ENCODE peak calls at places on chromosomes 5 and 9, in four cellular contexts. One of them, this sample, is unnamed.

GRCh38 chr5:1409386-1410110 is 35.7 kb downstream of the SLC6A3 start:
- DNase-seq in coronary artery: no peak
- DNase-seq in GM13977: peak; percentile 62
- DNase-seq in PC-3: peak; percentile 28
- DNase-seq in this sample: peak; percentile 32

GRCh38 chr9:85502815-85503643 is 238.7 kb downstream of the AGTPBP1 start:
- DNase-seq in PC-3: no peak
- DNase-seq in GM13977: no peak
- DNase-seq in coronary artery: no peak
- DNase-seq in this sample: no peak

GRCh38 chr9:21030389-21031035 is 928 bp downstream of the HACD4 start:
- DNase-seq in GM13977: peak; percentile 70
- DNase-seq in PC-3: peak; percentile 13
- DNase-seq in coronary artery: no peak
- DNase-seq in this sample: peak; percentile 19

GRCh38 chr9:85895685-85896084 is 45.3 kb upstream of the NAA35 start:
- DNase-seq in coronary artery: no peak
- DNase-seq in GM13977: no peak
- DNase-seq in PC-3: no peak
- DNase-seq in this sample: no peak

GRCh38 chr5:155101697-155102096 is 88.1 kb downstream of the KIF4B start:
- DNase-seq in coronary artery: no peak
- DNase-seq in GM13977: no peak
- DNase-seq in PC-3: no peak
- DNase-seq in this sample: no peak

GRCh38 chr9:10268500-10269485 is 344.0 kb downstream of the PTPRD start:
- DNase-seq in coronary artery: no peak
- DNase-seq in GM13977: peak; percentile 11
- DNase-seq in PC-3: peak; percentile 26
- DNase-seq in this sample: peak; percentile 8

GRCh38 chr5:133861161-133861737 is 107.2 kb downstream of the C5orf15 start:
- DNase-seq in PC-3: no peak
- DNase-seq in GM13977: no peak
- DNase-seq in coronary artery: no peak
- DNase-seq in this sample: peak; percentile 77

GRCh38 chr5:178177569-178177968 is 9.6 kb downstream of the GMCL2 start:
- DNase-seq in GM13977: no peak
- DNase-seq in PC-3: no peak
- DNase-seq in coronary artery: no peak
- DNase-seq in this sample: no peak

GRCh38 chr5:38888023-38888422 is 42.2 kb downstream of the OSMR start:
- DNase-seq in GM13977: no peak
- DNase-seq in coronary artery: no peak
- DNase-seq in PC-3: no peak
- DNase-seq in this sample: no peak

GRCh38 chr5:178208540-178209227 is 4.4 kb downstream of the HNRNPAB start:
- DNase-seq in PC-3: no peak
- DNase-seq in GM13977: no peak
- DNase-seq in coronary artery: peak; percentile 53
- DNase-seq in this sample: no peak

GRCh38 chr5:91706785-91707520 is 323.8 kb upstream of the ARRDC3 start:
- DNase-seq in coronary artery: no peak
- DNase-seq in GM13977: no peak
- DNase-seq in PC-3: no peak
- DNase-seq in this sample: no peak

GRCh38 chr9:138104251-138105122 is 226.9 kb downstream of the CACNA1B start:
- DNase-seq in GM13977: peak; percentile 9
- DNase-seq in coronary artery: no peak
- DNase-seq in PC-3: no peak
- DNase-seq in this sample: no peak

GRCh38 chr5:140785905-140786686 is at the start of gene PCDHA1:
- DNase-seq in GM13977: no peak
- DNase-seq in coronary artery: no peak
- DNase-seq in PC-3: no peak
- DNase-seq in this sample: no peak

GRCh38 chr9:99092643-99093491 is 12.0 kb upstream of the TGFBR1 start:
- DNase-seq in PC-3: no peak
- DNase-seq in coronary artery: no peak
- DNase-seq in GM13977: no peak
- DNase-seq in this sample: peak; percentile 82

GRCh38 chr9:132474253-132474652 is 64.2 kb downstream of the CFAP77 start:
- DNase-seq in coronary artery: no peak
- DNase-seq in GM13977: no peak
- DNase-seq in PC-3: no peak
- DNase-seq in this sample: no peak

GRCh38 chr5:83387041-83387440 is 84.5 kb upstream of the VCAN start:
- DNase-seq in coronary artery: no peak
- DNase-seq in PC-3: peak; percentile 47
- DNase-seq in GM13977: no peak
- DNase-seq in this sample: no peak

GRCh38 chr9:99266136-99267023 is 44.3 kb downstream of the SEC61B start:
- DNase-seq in coronary artery: no peak
- DNase-seq in GM13977: peak; percentile 53
- DNase-seq in PC-3: peak; percentile 53
- DNase-seq in this sample: peak; percentile 86

GRCh38 chr5:170440771-170441370 is 51.7 kb upstream of the KCNMB1 start:
- DNase-seq in GM13977: no peak
- DNase-seq in coronary artery: peak; percentile 22
- DNase-seq in PC-3: no peak
- DNase-seq in this sample: no peak

GRCh38 chr5:60993875-60994571 is 49.0 kb downstream of the NDUFAF2 start:
- DNase-seq in PC-3: no peak
- DNase-seq in coronary artery: no peak
- DNase-seq in GM13977: no peak
- DNase-seq in this sample: no peak

GRCh38 chr5:43313854-43314457 is 744 bp upstream of the HMGCS1 start:
- DNase-seq in GM13977: no peak
- DNase-seq in coronary artery: no peak
- DNase-seq in PC-3: no peak
- DNase-seq in this sample: peak; percentile 14

GRCh38 chr5:145260670-145261069 is 574.5 kb downstream of the PRELID2 start:
- DNase-seq in GM13977: no peak
- DNase-seq in PC-3: no peak
- DNase-seq in coronary artery: no peak
- DNase-seq in this sample: no peak

GRCh38 chr9:86282979-86283535 is 719 bp upstream of the ISCA1 start:
- DNase-seq in coronary artery: no peak
- DNase-seq in PC-3: peak; percentile 66
- DNase-seq in GM13977: no peak
- DNase-seq in this sample: no peak

GRCh38 chr5:143066556-143067281 is 296.5 kb downstream of the ARHGAP26 start:
- DNase-seq in PC-3: no peak
- DNase-seq in GM13977: peak; percentile 44
- DNase-seq in coronary artery: no peak
- DNase-seq in this sample: peak; percentile 58

GRCh38 chr9:123070210-123070609 is 36.7 kb downstream of the GPR21 start:
- DNase-seq in coronary artery: no peak
- DNase-seq in GM13977: no peak
- DNase-seq in PC-3: no peak
- DNase-seq in this sample: no peak

GRCh38 chr5:25489834-25490538 is 845.2 kb upstream of the CDH10 start:
- DNase-seq in GM13977: no peak
- DNase-seq in PC-3: peak; percentile 74
- DNase-seq in coronary artery: no peak
- DNase-seq in this sample: no peak

GRCh38 chr9:113988951-113989780 is 88.9 kb downstream of the AMBP start:
- DNase-seq in PC-3: no peak
- DNase-seq in coronary artery: peak; percentile 94
- DNase-seq in GM13977: no peak
- DNase-seq in this sample: no peak

GRCh38 chr5:59020611-59021285 is 437.9 kb downstream of the RAB3C start:
- DNase-seq in coronary artery: no peak
- DNase-seq in PC-3: peak; percentile 62
- DNase-seq in GM13977: no peak
- DNase-seq in this sample: peak; percentile 55

GRCh38 chr5:34538026-34538672 is 118.0 kb upstream of the RAI14 start:
- DNase-seq in coronary artery: no peak
- DNase-seq in GM13977: no peak
- DNase-seq in PC-3: peak; percentile 43
- DNase-seq in this sample: no peak
- TF ChIP-seq CTCF in coronary artery: no peak
- TF ChIP-seq CTCF in GM13977: peak; percentile 45
- TF ChIP-seq CTCF in PC-3: peak; percentile 60
- TF ChIP-seq CTCF in this sample: no peak

DNA sequence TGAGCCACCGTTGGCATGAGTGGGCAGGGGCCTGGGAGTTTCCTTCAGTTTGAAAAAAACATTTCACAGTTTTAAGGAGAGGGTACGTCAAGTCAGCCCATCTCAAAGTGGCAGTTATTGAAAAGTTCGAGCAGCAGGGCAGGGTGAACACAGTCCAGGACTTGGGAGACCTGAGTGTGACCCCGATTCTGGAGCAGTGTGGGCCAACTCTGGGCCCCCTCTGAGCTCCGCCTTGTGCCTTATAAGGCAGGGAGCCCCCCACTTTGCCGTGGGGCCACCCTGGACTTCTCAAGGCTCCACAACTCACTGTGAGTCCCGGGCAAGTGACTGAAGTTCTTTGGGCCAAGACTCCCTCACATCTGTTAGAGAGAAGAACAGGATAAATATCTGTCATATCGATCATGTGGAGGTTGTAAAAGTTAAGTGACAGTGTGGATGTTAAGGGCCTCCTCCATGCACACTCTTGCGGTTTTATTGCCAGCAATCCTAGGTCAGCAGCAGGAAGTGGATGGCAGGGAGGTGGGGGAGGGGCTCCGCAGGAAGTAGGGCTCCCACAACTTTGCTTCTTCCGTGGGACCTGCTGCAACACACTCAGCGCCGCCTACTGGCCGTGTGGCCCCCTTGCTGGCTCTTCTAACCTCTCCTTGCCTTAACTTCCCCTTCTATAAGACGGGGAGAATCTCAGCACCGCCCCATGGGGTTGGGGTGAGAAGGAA is 38.4 kb downstream of the HRH2 start:
- DNase-seq in coronary artery: no peak
- DNase-seq in GM13977: peak; percentile 53
- DNase-seq in PC-3: peak; percentile 38
- DNase-seq in this sample: peak; percentile 89
- TF ChIP-seq CTCF in coronary artery: no peak
- TF ChIP-seq CTCF in GM13977: peak; percentile 50
- TF ChIP-seq CTCF in PC-3: peak; percentile 61
- TF ChIP-seq CTCF in this sample: peak; percentile 88

DNA sequence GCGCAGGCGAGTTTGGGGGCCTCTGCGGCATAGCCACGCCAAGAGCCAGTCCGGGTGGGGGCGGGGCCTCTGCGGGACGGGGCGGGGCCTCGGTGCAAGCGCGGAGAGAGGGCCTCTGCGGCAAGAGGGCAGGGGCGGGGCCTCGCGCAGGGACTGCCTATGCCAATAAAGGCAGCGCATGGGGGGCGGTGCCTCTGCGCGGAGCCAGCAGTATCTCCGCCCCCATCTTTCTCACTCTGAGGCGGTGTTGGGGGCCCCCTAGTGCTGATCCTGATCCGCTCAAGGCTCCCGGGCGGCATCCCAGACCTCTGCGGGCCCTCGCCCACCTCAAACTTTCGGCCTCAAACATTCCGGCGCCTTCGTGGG is 9.2 kb upstream of the GPRIN1 start:
- DNase-seq in PC-3: no peak
- DNase-seq in coronary artery: no peak
- DNase-seq in GM13977: peak; percentile 98
- DNase-seq in this sample: peak; percentile 95
- TF ChIP-seq CTCF in PC-3: no peak
- TF ChIP-seq CTCF in coronary artery: no peak
- TF ChIP-seq CTCF in GM13977: peak; percentile 49
- TF ChIP-seq CTCF in this sample: peak; percentile 73

GRCh38 chr9:70315389-70315788 is 56.6 kb downstream of the SMC5 start:
- DNase-seq in GM13977: no peak
- DNase-seq in coronary artery: no peak
- DNase-seq in PC-3: peak; percentile 6
- DNase-seq in this sample: no peak

GRCh38 chr9:70322096-70322495 is 63.3 kb downstream of the SMC5 start:
- DNase-seq in coronary artery: no peak
- DNase-seq in PC-3: no peak
- DNase-seq in GM13977: no peak
- DNase-seq in this sample: no peak

GRCh38 chr9:70318002-70318401 is 59.2 kb downstream of the SMC5 start:
- DNase-seq in coronary artery: no peak
- DNase-seq in PC-3: no peak
- DNase-seq in GM13977: no peak
- DNase-seq in this sample: no peak
- TF ChIP-seq CTCF in coronary artery: no peak
- TF ChIP-seq CTCF in PC-3: no peak
- TF ChIP-seq CTCF in GM13977: no peak
- TF ChIP-seq CTCF in this sample: no peak

GRCh38 chr5:2505217-2505616 is 246.3 kb downstream of the IRX2 start:
- DNase-seq in GM13977: no peak
- DNase-seq in coronary artery: no peak
- DNase-seq in PC-3: no peak
- DNase-seq in this sample: no peak
- TF ChIP-seq CTCF in GM13977: no peak
- TF ChIP-seq CTCF in coronary artery: no peak
- TF ChIP-seq CTCF in PC-3: no peak
- TF ChIP-seq CTCF in this sample: no peak

DNA sequence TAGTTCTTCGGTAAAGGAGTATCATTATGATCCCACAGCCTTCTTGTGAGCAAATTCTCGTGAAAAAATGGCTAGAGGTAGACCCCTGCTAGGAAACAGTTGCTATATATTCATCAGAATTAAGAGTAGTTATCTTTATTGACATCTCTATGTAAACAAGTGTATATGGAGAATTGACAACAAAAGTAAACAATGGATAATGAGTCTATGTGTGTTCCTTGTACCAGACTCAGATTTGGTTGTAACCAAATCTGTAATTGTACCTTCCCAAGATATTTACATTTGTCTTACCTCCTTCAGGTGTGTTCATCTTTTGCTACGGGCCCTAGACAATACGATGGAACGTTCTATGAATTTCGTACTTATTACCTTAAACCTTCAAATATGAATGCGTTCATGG is 2.1 kb downstream of the NIPSNAP3B start:
- DNase-seq in GM13977: no peak
- DNase-seq in coronary artery: no peak
- DNase-seq in PC-3: no peak
- DNase-seq in this sample: no peak
- TF ChIP-seq CTCF in GM13977: no peak
- TF ChIP-seq CTCF in coronary artery: no peak
- TF ChIP-seq CTCF in PC-3: no peak
- TF ChIP-seq CTCF in this sample: no peak

DNA sequence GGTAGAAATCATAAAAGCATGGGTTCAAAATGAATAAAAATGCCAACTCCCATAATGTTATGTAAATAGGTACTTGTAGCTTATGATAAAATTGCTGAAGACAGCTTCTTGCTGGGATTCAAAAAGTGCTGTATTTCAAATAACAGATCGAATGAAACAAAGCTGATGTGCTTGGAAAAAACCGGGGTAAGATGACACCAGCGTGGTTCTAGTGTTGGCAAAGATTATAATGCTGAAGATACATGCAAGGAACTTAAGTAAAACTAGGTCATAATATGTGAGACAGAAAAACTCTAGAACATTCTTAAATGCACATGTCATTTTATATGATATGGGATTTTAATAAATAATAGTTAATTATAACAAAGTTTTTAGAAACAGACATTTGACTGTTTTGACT is 44.4 kb upstream of the APC start:
- DNase-seq in coronary artery: no peak
- DNase-seq in PC-3: no peak
- DNase-seq in GM13977: no peak
- DNase-seq in this sample: no peak
- TF ChIP-seq CTCF in coronary artery: no peak
- TF ChIP-seq CTCF in PC-3: no peak
- TF ChIP-seq CTCF in GM13977: no peak
- TF ChIP-seq CTCF in this sample: no peak

This sample was measured in activated CD8-positive, alpha-beta T cell treated with anti-CD3 and anti-CD28 coated beads for 36 hours.